ENCODE peak calls at places on chromosome 14, in nine cellular contexts. Y is tibial artery, V is bronchial epithelial cell, P is lower leg skin, U is A549, S is Panc1, A is astrocyte of the spinal cord, R is GM12864, D is left lung. T is an unnamed sample.

GRCh38 chr14:50110323-50111037 is 5.9 kb downstream of the VCPKMT start:
- DNase-seq in S (no peak), P (no peak), Y (no peak), R (no peak), A (no peak), V (no peak), U (no peak), D (no peak), T (no peak)

GRCh38 chr14:104093366-104094055 is 8.0 kb downstream of the ASPG start:
- DNase-seq in A (no peak), D (no peak), S (no peak), U (no peak), V (no peak), R (no peak), Y (no peak), P (no peak), T (no peak)

GRCh38 chr14:53946404-53947400 is 9.9 kb downstream of the BMP4 start:
- DNase-seq in P (no peak), R (no peak), Y (no peak), U (no peak), D (no peak), V (no peak), A (peak), S (no peak), T (no peak)

GRCh38 chr14:70981005-70981952 is 74.0 kb downstream of the PCNX1 start:
- DNase-seq in P (no peak), A (peak), D (no peak), V (peak), U (no peak), R (no peak), S (no peak), Y (no peak), T (no peak)

GRCh38 chr14:24368562-24369252 is 723 bp downstream of the NFATC4 start:
- DNase-seq in Y (peak), P (no peak), U (no peak), V (no peak), D (peak), R (no peak), A (peak), S (no peak), T (peak)

GRCh38 chr14:99726538-99727095 is 42.5 kb downstream of the CYP46A1 start:
- DNase-seq in R (no peak), V (no peak), A (no peak), Y (no peak), S (no peak), D (no peak), P (peak), U (no peak), T (no peak)

GRCh38 chr14:89921346-89921745 is 33.2 kb downstream of the EFCAB11 start:
- DNase-seq in Y (no peak), U (no peak), D (no peak), R (no peak), V (peak), A (no peak), S (no peak), P (no peak), T (no peak)

GRCh38 chr14:104383931-104384775 is 195.4 kb upstream of the C14orf180 start:
- DNase-seq in D (peak), U (no peak), Y (peak), V (no peak), P (no peak), R (no peak), S (no peak), A (no peak), T (no peak)

GRCh38 chr14:104977681-104978647 is at the start of gene AHNAK2:
- DNase-seq in R (no peak), Y (peak), D (peak), U (peak), A (peak), S (no peak), V (peak), P (no peak), T (peak)

GRCh38 chr14:53180272-53181221 is 27.4 kb upstream of the DDHD1 start:
- DNase-seq in S (no peak), P (no peak), V (no peak), D (no peak), A (peak), U (no peak), Y (no peak), R (peak), T (peak)

GRCh38 chr14:83300454-83301064 is 1766.9 kb upstream of the SEL1L start:
- DNase-seq in U (no peak), S (peak), R (no peak), D (no peak), P (no peak), Y (no peak), V (peak), A (peak), T (no peak)

GRCh38 chr14:64501326-64502171 is 2.1 kb downstream of the ZBTB25 start:
- DNase-seq in V (peak), D (peak), S (no peak), P (peak), Y (peak), A (peak), U (no peak), R (no peak), T (no peak)

GRCh38 chr14:36066636-36067035 is 109.9 kb downstream of the PTCSC3 start:
- DNase-seq in Y (no peak), D (no peak), R (no peak), V (peak), S (no peak), A (no peak), U (no peak), P (no peak), T (no peak)

GRCh38 chr14:60652674-60653387 is 3.6 kb upstream of the SIX1 start:
- DNase-seq in A (no peak), P (no peak), R (no peak), U (no peak), D (no peak), Y (no peak), S (no peak), V (no peak), T (no peak)

GRCh38 chr14:64755661-64756265 is 51.5 kb downstream of the PLEKHG3 start:
- DNase-seq in S (no peak), A (peak), R (no peak), U (no peak), P (peak), Y (no peak), D (no peak), V (peak), T (peak)

GRCh38 chr14:104237651-104238423 is 99.5 kb downstream of the KIF26A start:
- DNase-seq in R (no peak), P (no peak), D (peak), V (no peak), A (no peak), Y (peak), U (no peak), S (no peak), T (no peak)

GRCh38 chr14:100676089-100676685 is 50.5 kb upstream of the DLK1 start:
- DNase-seq in R (no peak), Y (no peak), U (no peak), P (no peak), A (no peak), V (no peak), D (no peak), S (no peak), T (no peak)

GRCh38 chr14:77039285-77040058 is 11.0 kb upstream of the IRF2BPL start:
- DNase-seq in R (no peak), A (peak), S (no peak), V (no peak), D (no peak), Y (peak), P (no peak), U (no peak), T (no peak)
- H3K4me3 ChIP-seq in R (peak), A (peak), S (peak), V (peak), D (no peak), Y (peak), P (no peak), U (peak), T (peak)

GRCh38 chr14:92653162-92653651 is 95.2 kb downstream of the LGMN start:
- DNase-seq in U (no peak), A (no peak), R (no peak), V (no peak), S (no peak), Y (no peak), D (no peak), P (no peak), T (no peak)
- H3K4me3 ChIP-seq in U (no peak), A (no peak), R (peak), V (no peak), S (no peak), Y (peak), D (peak), P (no peak), T (peak)

DNA sequence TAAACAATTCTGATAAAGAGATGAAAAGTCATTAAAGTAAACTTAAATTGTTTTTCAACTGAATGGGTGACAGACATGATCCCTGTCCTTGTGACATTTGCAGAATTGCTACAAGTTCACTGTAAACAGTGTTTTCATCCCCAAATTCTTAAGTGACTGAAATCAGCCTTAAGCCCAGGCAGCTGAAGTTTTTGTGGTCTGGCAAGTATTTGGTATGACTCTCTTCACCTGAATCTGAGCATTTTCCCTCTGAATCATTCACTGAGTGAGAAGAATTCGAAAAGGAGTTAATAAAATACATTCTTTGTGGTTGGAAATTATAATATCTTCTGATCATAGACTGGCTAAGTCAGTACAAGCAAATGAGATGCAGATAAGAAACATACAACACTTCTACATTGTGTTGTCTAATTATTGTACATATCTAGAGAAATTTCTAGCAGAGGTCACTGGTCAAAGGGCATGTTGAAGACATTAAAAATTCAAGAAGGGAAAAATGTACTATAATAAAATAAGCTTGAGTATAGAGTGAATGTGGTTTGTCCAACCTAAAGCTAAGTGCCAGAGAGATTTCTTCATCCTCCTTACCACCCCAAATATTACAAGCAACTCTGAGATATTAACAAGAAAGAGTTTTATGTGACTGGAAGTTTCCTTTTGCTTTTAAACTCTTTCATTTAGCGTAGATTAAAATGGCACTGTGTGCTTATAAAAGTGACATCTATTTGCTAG is 177.8 kb upstream of the DIO2 start:
- DNase-seq in S (no peak), U (peak), R (no peak), Y (no peak), A (peak), V (peak), D (no peak), P (no peak), T (no peak)
- H3K4me3 ChIP-seq in S (no peak), U (no peak), R (no peak), Y (no peak), A (no peak), V (no peak), D (no peak), P (no peak), T (no peak)

GRCh38 chr14:66206554-66206953 is 279.6 kb upstream of the CCDC196 start:
- DNase-seq in S (no peak), R (no peak), U (no peak), P (no peak), Y (no peak), V (no peak), D (no peak), A (no peak), T (no peak)
- H3K4me3 ChIP-seq in S (no peak), R (no peak), U (no peak), P (no peak), Y (no peak), V (no peak), D (no peak), A (no peak), T (no peak)

GRCh38 chr14:65936342-65936741 is 523.8 kb downstream of the FUT8 start:
- DNase-seq in R (no peak), A (no peak), Y (no peak), D (no peak), V (no peak), U (no peak), S (no peak), P (no peak), T (no peak)
- H3K4me3 ChIP-seq in R (no peak), A (no peak), Y (no peak), D (no peak), V (no peak), U (no peak), S (no peak), P (no peak), T (no peak)

T was measured in GM06990.